ENCODE peak calls at places on chromosomes 13 and 19, in seven cellular contexts. One of them, this sample, is unnamed.

GRCh38 chr13:99617474-99618255 is 116.4 kb downstream of the TM9SF2 start:
- DNase-seq in heart right ventricle: peak; percentile 38
- DNase-seq in astrocyte: peak; percentile 13
- DNase-seq in A549: peak; percentile 67
- DNase-seq in CD8-positive, alpha-beta T cell: no peak
- DNase-seq in lower lobe of right lung: no peak
- DNase-seq in body of pancreas: no peak
- DNase-seq in this sample: no peak

GRCh38 chr19:58514564-58515020 is 2.8 kb upstream of the SLC27A5 start:
- DNase-seq in heart right ventricle: no peak
- DNase-seq in astrocyte: no peak
- DNase-seq in A549: no peak
- DNase-seq in CD8-positive, alpha-beta T cell: no peak
- DNase-seq in lower lobe of right lung: no peak
- DNase-seq in body of pancreas: no peak
- DNase-seq in this sample: no peak

GRCh38 chr13:80141114-80141849 is 199.6 kb downstream of the SPRY2 start:
- DNase-seq in heart right ventricle: peak; percentile 76
- DNase-seq in astrocyte: peak; percentile 94
- DNase-seq in A549: no peak
- DNase-seq in CD8-positive, alpha-beta T cell: no peak
- DNase-seq in lower lobe of right lung: no peak
- DNase-seq in body of pancreas: peak; percentile 37
- DNase-seq in this sample: no peak

GRCh38 chr13:30762643-30763042 is 27.3 kb downstream of the ALOX5AP start:
- DNase-seq in heart right ventricle: no peak
- DNase-seq in astrocyte: no peak
- DNase-seq in A549: no peak
- DNase-seq in CD8-positive, alpha-beta T cell: no peak
- DNase-seq in lower lobe of right lung: no peak
- DNase-seq in body of pancreas: no peak
- DNase-seq in this sample: no peak

GRCh38 chr13:30569901-30570576 is 47.7 kb upstream of the USPL1 start:
- DNase-seq in heart right ventricle: peak; percentile 8
- DNase-seq in astrocyte: peak; percentile 98
- DNase-seq in A549: peak; percentile 73
- DNase-seq in CD8-positive, alpha-beta T cell: no peak
- DNase-seq in lower lobe of right lung: no peak
- DNase-seq in body of pancreas: peak; percentile 10
- DNase-seq in this sample: no peak

GRCh38 chr13:100728201-100728600 is 53.6 kb upstream of the TMTC4 start:
- DNase-seq in heart right ventricle: no peak
- DNase-seq in astrocyte: no peak
- DNase-seq in A549: no peak
- DNase-seq in CD8-positive, alpha-beta T cell: no peak
- DNase-seq in lower lobe of right lung: no peak
- DNase-seq in body of pancreas: no peak
- DNase-seq in this sample: no peak

GRCh38 chr13:42039457-42039945 is 8.9 kb upstream of the DGKH start:
- DNase-seq in heart right ventricle: peak; percentile 15
- DNase-seq in astrocyte: no peak
- DNase-seq in A549: peak; percentile 49
- DNase-seq in CD8-positive, alpha-beta T cell: no peak
- DNase-seq in lower lobe of right lung: no peak
- DNase-seq in body of pancreas: no peak
- DNase-seq in this sample: no peak

GRCh38 chr13:106113796-106114195 is 421.7 kb downstream of the EFNB2 start:
- DNase-seq in heart right ventricle: no peak
- DNase-seq in astrocyte: no peak
- DNase-seq in A549: no peak
- DNase-seq in CD8-positive, alpha-beta T cell: no peak
- DNase-seq in lower lobe of right lung: no peak
- DNase-seq in body of pancreas: no peak
- DNase-seq in this sample: no peak

GRCh38 chr13:95624020-95624419 is 20.5 kb downstream of the DZIP1 start:
- DNase-seq in heart right ventricle: no peak
- DNase-seq in astrocyte: peak; percentile 31
- DNase-seq in A549: peak; percentile 52
- DNase-seq in CD8-positive, alpha-beta T cell: no peak
- DNase-seq in lower lobe of right lung: no peak
- DNase-seq in body of pancreas: no peak
- DNase-seq in this sample: no peak

GRCh38 chr13:51269039-51269438 is 46.8 kb downstream of the FAM124A start:
- DNase-seq in heart right ventricle: no peak
- DNase-seq in astrocyte: peak; percentile 49
- DNase-seq in A549: no peak
- DNase-seq in CD8-positive, alpha-beta T cell: no peak
- DNase-seq in lower lobe of right lung: no peak
- DNase-seq in body of pancreas: no peak
- DNase-seq in this sample: no peak

GRCh38 chr13:39410089-39410901 is 192.7 kb downstream of the LHFPL6 start:
- DNase-seq in heart right ventricle: no peak
- DNase-seq in astrocyte: peak; percentile 70
- DNase-seq in A549: no peak
- DNase-seq in CD8-positive, alpha-beta T cell: no peak
- DNase-seq in lower lobe of right lung: no peak
- DNase-seq in body of pancreas: no peak
- DNase-seq in this sample: no peak

GRCh38 chr19:47176071-47176626 is 45.5 kb downstream of the SAE1 start:
- DNase-seq in heart right ventricle: no peak
- DNase-seq in astrocyte: peak; percentile 87
- DNase-seq in A549: no peak
- DNase-seq in CD8-positive, alpha-beta T cell: no peak
- DNase-seq in lower lobe of right lung: no peak
- DNase-seq in body of pancreas: no peak
- DNase-seq in this sample: no peak

GRCh38 chr13:76292031-76292430 is 594.2 kb downstream of the KCTD12 start:
- DNase-seq in heart right ventricle: no peak
- DNase-seq in astrocyte: no peak
- DNase-seq in A549: no peak
- DNase-seq in CD8-positive, alpha-beta T cell: no peak
- DNase-seq in lower lobe of right lung: no peak
- DNase-seq in body of pancreas: no peak
- DNase-seq in this sample: no peak

GRCh38 chr13:108342369-108343289 is 73.1 kb downstream of the TNFSF13B start:
- DNase-seq in heart right ventricle: no peak
- DNase-seq in astrocyte: peak; percentile 14
- DNase-seq in A549: peak; percentile 19
- DNase-seq in CD8-positive, alpha-beta T cell: no peak
- DNase-seq in lower lobe of right lung: no peak
- DNase-seq in body of pancreas: no peak
- DNase-seq in this sample: no peak

GRCh38 chr13:100881291-100881864 is 206.8 kb upstream of the TMTC4 start:
- DNase-seq in heart right ventricle: no peak
- DNase-seq in astrocyte: no peak
- DNase-seq in A549: no peak
- DNase-seq in CD8-positive, alpha-beta T cell: no peak
- DNase-seq in lower lobe of right lung: no peak
- DNase-seq in body of pancreas: no peak
- DNase-seq in this sample: no peak

GRCh38 chr13:109256866-109257760 is 529.3 kb downstream of the IRS2 start:
- DNase-seq in heart right ventricle: peak; percentile 27
- DNase-seq in astrocyte: peak; percentile 99
- DNase-seq in A549: peak; percentile 95
- DNase-seq in CD8-positive, alpha-beta T cell: no peak
- DNase-seq in lower lobe of right lung: no peak
- DNase-seq in body of pancreas: no peak
- DNase-seq in this sample: no peak

GRCh38 chr19:44648536-44649370 is 5.0 kb downstream of the PVR start:
- DNase-seq in heart right ventricle: peak; percentile 74
- DNase-seq in astrocyte: peak; percentile 33
- DNase-seq in A549: no peak
- DNase-seq in CD8-positive, alpha-beta T cell: no peak
- DNase-seq in lower lobe of right lung: peak; percentile 34
- DNase-seq in body of pancreas: no peak
- DNase-seq in this sample: no peak

GRCh38 chr19:42267644-42268141 is 1.4 kb upstream of the CIC start:
- DNase-seq in heart right ventricle: no peak
- DNase-seq in astrocyte: no peak
- DNase-seq in A549: no peak
- DNase-seq in CD8-positive, alpha-beta T cell: no peak
- DNase-seq in lower lobe of right lung: peak; percentile 34
- DNase-seq in body of pancreas: peak; percentile 35
- DNase-seq in this sample: no peak

GRCh38 chr13:21318891-21319532 is 140.1 kb downstream of the ZDHHC20 start:
- DNase-seq in heart right ventricle: no peak
- DNase-seq in astrocyte: no peak
- DNase-seq in A549: no peak
- DNase-seq in CD8-positive, alpha-beta T cell: no peak
- DNase-seq in lower lobe of right lung: no peak
- DNase-seq in body of pancreas: no peak
- DNase-seq in this sample: peak; percentile 63

GRCh38 chr13:97855570-97855970 is 97.9 kb upstream of the IPO5 start:
- DNase-seq in heart right ventricle: peak; percentile 60
- DNase-seq in astrocyte: peak; percentile 73
- DNase-seq in A549: peak; percentile 65
- DNase-seq in CD8-positive, alpha-beta T cell: no peak
- DNase-seq in lower lobe of right lung: no peak
- DNase-seq in body of pancreas: peak; percentile 42
- DNase-seq in this sample: no peak

GRCh38 chr19:8111376-8111775 is 38.0 kb downstream of the FBN3 start:
- DNase-seq in heart right ventricle: no peak
- DNase-seq in astrocyte: no peak
- DNase-seq in A549: no peak
- DNase-seq in CD8-positive, alpha-beta T cell: no peak
- DNase-seq in lower lobe of right lung: peak; percentile 28
- DNase-seq in body of pancreas: no peak
- DNase-seq in this sample: no peak

GRCh38 chr19:47369923-47370625 is 21.0 kb downstream of the DHX34 start:
- DNase-seq in heart right ventricle: no peak
- DNase-seq in astrocyte: peak; percentile 48
- DNase-seq in A549: no peak
- DNase-seq in CD8-positive, alpha-beta T cell: no peak
- DNase-seq in lower lobe of right lung: peak; percentile 74
- DNase-seq in body of pancreas: no peak
- DNase-seq in this sample: no peak

GRCh38 chr19:45419396-45419795 is 4.3 kb downstream of the ERCC1 start:
- DNase-seq in heart right ventricle: no peak
- DNase-seq in astrocyte: no peak
- DNase-seq in A549: no peak
- DNase-seq in CD8-positive, alpha-beta T cell: no peak
- DNase-seq in lower lobe of right lung: no peak
- DNase-seq in body of pancreas: no peak
- DNase-seq in this sample: peak; percentile 66

GRCh38 chr19:3357731-3358391 is 8.5 kb upstream of the NFIC start:
- DNase-seq in heart right ventricle: no peak
- DNase-seq in astrocyte: no peak
- DNase-seq in A549: no peak
- DNase-seq in CD8-positive, alpha-beta T cell: no peak
- DNase-seq in lower lobe of right lung: no peak
- DNase-seq in body of pancreas: peak; percentile 45
- DNase-seq in this sample: no peak

GRCh38 chr19:38713865-38714264 is 30.4 kb downstream of the CAPN12 start:
- DNase-seq in heart right ventricle: no peak
- DNase-seq in astrocyte: no peak
- DNase-seq in A549: no peak
- DNase-seq in CD8-positive, alpha-beta T cell: no peak
- DNase-seq in lower lobe of right lung: no peak
- DNase-seq in body of pancreas: no peak
- DNase-seq in this sample: no peak

GRCh38 chr19:38712161-38712748 is 32.0 kb downstream of the CAPN12 start:
- DNase-seq in heart right ventricle: no peak
- DNase-seq in astrocyte: no peak
- DNase-seq in A549: no peak
- DNase-seq in CD8-positive, alpha-beta T cell: no peak
- DNase-seq in lower lobe of right lung: no peak
- DNase-seq in body of pancreas: no peak
- DNase-seq in this sample: no peak

GRCh38 chr19:38715540-38715939 is 28.7 kb downstream of the CAPN12 start:
- DNase-seq in heart right ventricle: peak; percentile 76
- DNase-seq in astrocyte: no peak
- DNase-seq in A549: no peak
- DNase-seq in CD8-positive, alpha-beta T cell: no peak
- DNase-seq in lower lobe of right lung: no peak
- DNase-seq in body of pancreas: peak; percentile 95
- DNase-seq in this sample: no peak

GRCh38 chr19:38713227-38713649 is 31.0 kb downstream of the CAPN12 start:
- DNase-seq in heart right ventricle: peak; percentile 61
- DNase-seq in astrocyte: no peak
- DNase-seq in A549: no peak
- DNase-seq in CD8-positive, alpha-beta T cell: no peak
- DNase-seq in lower lobe of right lung: no peak
- DNase-seq in body of pancreas: peak; percentile 83
- DNase-seq in this sample: no peak

DNA sequence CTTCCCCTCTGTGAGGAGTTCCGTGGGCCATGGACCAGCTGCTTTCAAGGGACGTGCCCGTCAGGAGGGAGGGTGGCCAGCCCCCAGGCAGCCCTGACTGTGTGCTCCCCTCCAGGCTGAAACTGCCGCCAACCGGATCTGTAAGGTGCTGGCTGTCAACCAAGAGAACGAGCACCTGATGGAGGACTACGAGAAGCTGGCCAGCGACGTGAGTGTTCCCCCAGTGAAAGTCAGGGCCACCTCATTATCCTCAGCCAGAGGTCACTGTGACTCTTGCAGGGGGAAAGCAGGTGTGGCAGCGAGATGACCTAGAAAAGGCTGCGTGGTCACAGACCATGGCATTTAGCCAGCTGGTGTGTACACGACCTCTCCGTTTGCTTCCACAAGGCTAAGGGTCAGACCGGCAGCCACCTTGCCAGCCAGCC is 29.9 kb downstream of the CAPN12 start:
- DNase-seq in heart right ventricle: peak; percentile 59
- DNase-seq in astrocyte: no peak
- DNase-seq in A549: no peak
- DNase-seq in CD8-positive, alpha-beta T cell: no peak
- DNase-seq in lower lobe of right lung: no peak
- DNase-seq in body of pancreas: peak; percentile 76
- DNase-seq in this sample: no peak
- H3K27ac ChIP-seq in heart right ventricle: peak overlapping the region; percentile 83
- H3K27ac ChIP-seq in astrocyte: no peak overlapping the region
- H3K27ac ChIP-seq in A549: peak overlapping the region; percentile 50
- H3K27ac ChIP-seq in CD8-positive, alpha-beta T cell: no peak overlapping the region
- H3K27ac ChIP-seq in lower lobe of right lung: no peak overlapping the region
- H3K27ac ChIP-seq in body of pancreas: peak overlapping the region; percentile 51
- H3K27ac ChIP-seq in this sample: no peak overlapping the region

GRCh38 chr13:78317030-78317429 is 286.3 kb downstream of the POU4F1 start:
- DNase-seq in heart right ventricle: no peak
- DNase-seq in astrocyte: no peak
- DNase-seq in A549: no peak
- DNase-seq in CD8-positive, alpha-beta T cell: no peak
- DNase-seq in lower lobe of right lung: no peak
- DNase-seq in body of pancreas: no peak
- DNase-seq in this sample: no peak
- TF ChIP-seq CTCF in heart right ventricle: peak; percentile 52
- TF ChIP-seq CTCF in astrocyte: no peak
- TF ChIP-seq CTCF in A549: no peak
- TF ChIP-seq CTCF in CD8-positive, alpha-beta T cell: no peak
- TF ChIP-seq CTCF in lower lobe of right lung: peak; percentile 28
- TF ChIP-seq CTCF in body of pancreas: no peak
- TF ChIP-seq CTCF in this sample: peak; percentile 45

GRCh38 chr19:888615-889385 is 4.2 kb downstream of the MED16 start:
- DNase-seq in heart right ventricle: no peak
- DNase-seq in astrocyte: no peak
- DNase-seq in A549: no peak
- DNase-seq in CD8-positive, alpha-beta T cell: peak; percentile 61
- DNase-seq in lower lobe of right lung: no peak
- DNase-seq in body of pancreas: no peak
- DNase-seq in this sample: no peak
- H3K4me3 ChIP-seq in heart right ventricle: no peak overlapping the region
- H3K4me3 ChIP-seq in astrocyte: no peak overlapping the region
- H3K4me3 ChIP-seq in A549: no peak overlapping the region
- H3K4me3 ChIP-seq in CD8-positive, alpha-beta T cell: no peak overlapping the region
- H3K4me3 ChIP-seq in lower lobe of right lung: no peak overlapping the region
- H3K4me3 ChIP-seq in body of pancreas: no peak overlapping the region
- H3K4me3 ChIP-seq in this sample: no peak overlapping the region

GRCh38 chr13:45705145-45705695 is 3.1 kb downstream of the CBY2 start:
- DNase-seq in heart right ventricle: no peak
- DNase-seq in astrocyte: no peak
- DNase-seq in A549: no peak
- DNase-seq in CD8-positive, alpha-beta T cell: no peak
- DNase-seq in lower lobe of right lung: no peak
- DNase-seq in body of pancreas: no peak
- DNase-seq in this sample: no peak
- H3K27ac ChIP-seq in heart right ventricle: no peak overlapping the region
- H3K27ac ChIP-seq in astrocyte: no peak overlapping the region
- H3K27ac ChIP-seq in A549: no peak overlapping the region
- H3K27ac ChIP-seq in CD8-positive, alpha-beta T cell: no peak overlapping the region
- H3K27ac ChIP-seq in lower lobe of right lung: no peak overlapping the region
- H3K27ac ChIP-seq in body of pancreas: no peak overlapping the region
- H3K27ac ChIP-seq in this sample: no peak overlapping the region